ENCODE peak calls at places on chromosomes 4 and X, in nine cellular contexts. One of them, this sample, is unnamed.

GRCh38 chr4:124890522-124890921 is 178.0 kb upstream of the ANKRD50 start:
- DNase-seq in ovary: no peak
- DNase-seq in MM.1S: no peak
- DNase-seq in tibial artery: no peak
- DNase-seq in foreskin fibroblast: peak
- DNase-seq in AG09309: no peak
- DNase-seq in astrocyte of the spinal cord: no peak
- DNase-seq in lung: no peak
- DNase-seq in CD8-positive, alpha-beta T cell: no peak
- DNase-seq in this sample: no peak

GRCh38 chrX:40644175-40644574 is 3.2 kb downstream of the CXorf38 start:
- DNase-seq in ovary: no peak
- DNase-seq in MM.1S: no peak
- DNase-seq in tibial artery: no peak
- DNase-seq in foreskin fibroblast: peak
- DNase-seq in AG09309: no peak
- DNase-seq in astrocyte of the spinal cord: no peak
- DNase-seq in lung: no peak
- DNase-seq in CD8-positive, alpha-beta T cell: no peak
- DNase-seq in this sample: no peak

GRCh38 chr4:150476776-150477175 is 105.2 kb upstream of the MAB21L2 start:
- DNase-seq in ovary: no peak
- DNase-seq in MM.1S: no peak
- DNase-seq in tibial artery: no peak
- DNase-seq in foreskin fibroblast: no peak
- DNase-seq in AG09309: no peak
- DNase-seq in astrocyte of the spinal cord: no peak
- DNase-seq in lung: no peak
- DNase-seq in CD8-positive, alpha-beta T cell: no peak
- DNase-seq in this sample: no peak

GRCh38 chr4:26174033-26174432 is 146.8 kb upstream of the RBPJ start:
- DNase-seq in ovary: no peak
- DNase-seq in MM.1S: no peak
- DNase-seq in tibial artery: no peak
- DNase-seq in foreskin fibroblast: no peak
- DNase-seq in AG09309: no peak
- DNase-seq in astrocyte of the spinal cord: no peak
- DNase-seq in lung: no peak
- DNase-seq in CD8-positive, alpha-beta T cell: no peak
- DNase-seq in this sample: no peak

GRCh38 chrX:39133971-39134370 is 332.7 kb downstream of the MID1IP1 start:
- DNase-seq in ovary: no peak
- DNase-seq in MM.1S: peak
- DNase-seq in tibial artery: no peak
- DNase-seq in foreskin fibroblast: no peak
- DNase-seq in AG09309: no peak
- DNase-seq in astrocyte of the spinal cord: no peak
- DNase-seq in lung: no peak
- DNase-seq in CD8-positive, alpha-beta T cell: no peak
- DNase-seq in this sample: no peak

GRCh38 chr4:177064724-177065394 is 244.8 kb upstream of the NEIL3 start:
- DNase-seq in ovary: no peak
- DNase-seq in MM.1S: no peak
- DNase-seq in tibial artery: no peak
- DNase-seq in foreskin fibroblast: no peak
- DNase-seq in AG09309: no peak
- DNase-seq in astrocyte of the spinal cord: no peak
- DNase-seq in lung: no peak
- DNase-seq in CD8-positive, alpha-beta T cell: no peak
- DNase-seq in this sample: no peak

GRCh38 chrX:116239944-116240391 is 69.4 kb downstream of the AGTR2 start:
- DNase-seq in ovary: no peak
- DNase-seq in MM.1S: no peak
- DNase-seq in tibial artery: no peak
- DNase-seq in foreskin fibroblast: peak
- DNase-seq in AG09309: no peak
- DNase-seq in astrocyte of the spinal cord: peak
- DNase-seq in lung: no peak
- DNase-seq in CD8-positive, alpha-beta T cell: no peak
- DNase-seq in this sample: no peak

GRCh38 chr4:101067383-101067782 is 279.9 kb downstream of the PPP3CA start:
- DNase-seq in ovary: no peak
- DNase-seq in MM.1S: no peak
- DNase-seq in tibial artery: no peak
- DNase-seq in foreskin fibroblast: no peak
- DNase-seq in AG09309: no peak
- DNase-seq in astrocyte of the spinal cord: no peak
- DNase-seq in lung: no peak
- DNase-seq in CD8-positive, alpha-beta T cell: no peak
- DNase-seq in this sample: no peak

GRCh38 chr4:5034206-5034605 is 14.9 kb upstream of the CYTL1 start:
- DNase-seq in ovary: no peak
- DNase-seq in MM.1S: no peak
- DNase-seq in tibial artery: no peak
- DNase-seq in foreskin fibroblast: no peak
- DNase-seq in AG09309: no peak
- DNase-seq in astrocyte of the spinal cord: no peak
- DNase-seq in lung: no peak
- DNase-seq in CD8-positive, alpha-beta T cell: no peak
- DNase-seq in this sample: no peak

GRCh38 chrX:109448539-109448938 is 33.3 kb downstream of the GUCY2F start:
- DNase-seq in ovary: no peak
- DNase-seq in MM.1S: no peak
- DNase-seq in tibial artery: no peak
- DNase-seq in foreskin fibroblast: peak
- DNase-seq in AG09309: no peak
- DNase-seq in astrocyte of the spinal cord: no peak
- DNase-seq in lung: no peak
- DNase-seq in CD8-positive, alpha-beta T cell: no peak
- DNase-seq in this sample: no peak

GRCh38 chr4:878796-879729 is 53.1 kb downstream of the GAK start:
- DNase-seq in ovary: no peak
- DNase-seq in MM.1S: no peak
- DNase-seq in tibial artery: no peak
- DNase-seq in foreskin fibroblast: no peak
- DNase-seq in AG09309: no peak
- DNase-seq in astrocyte of the spinal cord: no peak
- DNase-seq in lung: no peak
- DNase-seq in CD8-positive, alpha-beta T cell: peak
- DNase-seq in this sample: no peak

GRCh38 chr4:27278615-27279014 is 418.0 kb downstream of the STIM2 start:
- DNase-seq in ovary: no peak
- DNase-seq in MM.1S: peak
- DNase-seq in tibial artery: no peak
- DNase-seq in foreskin fibroblast: peak
- DNase-seq in AG09309: peak
- DNase-seq in astrocyte of the spinal cord: peak
- DNase-seq in lung: no peak
- DNase-seq in CD8-positive, alpha-beta T cell: no peak
- DNase-seq in this sample: no peak

GRCh38 chr4:183157215-183157614 is 58.2 kb downstream of the WWC2 start:
- DNase-seq in ovary: no peak
- DNase-seq in MM.1S: no peak
- DNase-seq in tibial artery: no peak
- DNase-seq in foreskin fibroblast: no peak
- DNase-seq in AG09309: no peak
- DNase-seq in astrocyte of the spinal cord: no peak
- DNase-seq in lung: no peak
- DNase-seq in CD8-positive, alpha-beta T cell: no peak
- DNase-seq in this sample: no peak
- TF ChIP-seq CTCF in ovary: no peak
- TF ChIP-seq CTCF in MM.1S: no peak
- TF ChIP-seq CTCF in tibial artery: no peak
- TF ChIP-seq CTCF in foreskin fibroblast: no peak
- TF ChIP-seq CTCF in AG09309: no peak
- TF ChIP-seq CTCF in astrocyte of the spinal cord: peak
- TF ChIP-seq CTCF in lung: no peak
- TF ChIP-seq CTCF in CD8-positive, alpha-beta T cell: no peak
- TF ChIP-seq CTCF in this sample: no peak

GRCh38 chr4:107518076-107518475 is 202.0 kb downstream of the PAPSS1 start:
- DNase-seq in ovary: no peak
- DNase-seq in MM.1S: no peak
- DNase-seq in tibial artery: no peak
- DNase-seq in foreskin fibroblast: no peak
- DNase-seq in AG09309: no peak
- DNase-seq in astrocyte of the spinal cord: no peak
- DNase-seq in lung: no peak
- DNase-seq in CD8-positive, alpha-beta T cell: no peak
- DNase-seq in this sample: no peak

GRCh38 chr4:107520368-107520767 is 199.7 kb downstream of the PAPSS1 start:
- DNase-seq in ovary: no peak
- DNase-seq in MM.1S: no peak
- DNase-seq in tibial artery: no peak
- DNase-seq in foreskin fibroblast: no peak
- DNase-seq in AG09309: no peak
- DNase-seq in astrocyte of the spinal cord: no peak
- DNase-seq in lung: no peak
- DNase-seq in CD8-positive, alpha-beta T cell: no peak
- DNase-seq in this sample: no peak

GRCh38 chr4:107519057-107519456 is 201.0 kb downstream of the PAPSS1 start:
- DNase-seq in ovary: no peak
- DNase-seq in MM.1S: peak
- DNase-seq in tibial artery: no peak
- DNase-seq in foreskin fibroblast: peak
- DNase-seq in AG09309: no peak
- DNase-seq in astrocyte of the spinal cord: peak
- DNase-seq in lung: no peak
- DNase-seq in CD8-positive, alpha-beta T cell: no peak
- DNase-seq in this sample: no peak
- TF ChIP-seq CTCF in ovary: no peak
- TF ChIP-seq CTCF in MM.1S: peak
- TF ChIP-seq CTCF in tibial artery: peak
- TF ChIP-seq CTCF in foreskin fibroblast: peak
- TF ChIP-seq CTCF in AG09309: peak
- TF ChIP-seq CTCF in astrocyte of the spinal cord: peak
- TF ChIP-seq CTCF in lung: no peak
- TF ChIP-seq CTCF in CD8-positive, alpha-beta T cell: no peak
- TF ChIP-seq CTCF in this sample: peak

GRCh38 chr4:77625485-77625884 is 19.9 kb downstream of the CXCL13 start:
- DNase-seq in ovary: no peak
- DNase-seq in MM.1S: no peak
- DNase-seq in tibial artery: no peak
- DNase-seq in foreskin fibroblast: no peak
- DNase-seq in AG09309: no peak
- DNase-seq in astrocyte of the spinal cord: no peak
- DNase-seq in lung: no peak
- DNase-seq in CD8-positive, alpha-beta T cell: no peak
- DNase-seq in this sample: no peak
- TF ChIP-seq CTCF in ovary: no peak
- TF ChIP-seq CTCF in MM.1S: no peak
- TF ChIP-seq CTCF in tibial artery: no peak
- TF ChIP-seq CTCF in foreskin fibroblast: no peak
- TF ChIP-seq CTCF in AG09309: no peak
- TF ChIP-seq CTCF in astrocyte of the spinal cord: no peak
- TF ChIP-seq CTCF in lung: no peak
- TF ChIP-seq CTCF in CD8-positive, alpha-beta T cell: no peak
- TF ChIP-seq CTCF in this sample: no peak

GRCh38 chr4:38964942-38965775 is 67.0 kb downstream of the TMEM156 start:
- DNase-seq in ovary: no peak
- DNase-seq in MM.1S: no peak
- DNase-seq in tibial artery: no peak
- DNase-seq in foreskin fibroblast: no peak
- DNase-seq in AG09309: no peak
- DNase-seq in astrocyte of the spinal cord: no peak
- DNase-seq in lung: no peak
- DNase-seq in CD8-positive, alpha-beta T cell: no peak
- DNase-seq in this sample: no peak
- TF ChIP-seq CTCF in ovary: no peak
- TF ChIP-seq CTCF in MM.1S: no peak
- TF ChIP-seq CTCF in tibial artery: no peak
- TF ChIP-seq CTCF in foreskin fibroblast: no peak
- TF ChIP-seq CTCF in AG09309: no peak
- TF ChIP-seq CTCF in astrocyte of the spinal cord: no peak
- TF ChIP-seq CTCF in lung: no peak
- TF ChIP-seq CTCF in CD8-positive, alpha-beta T cell: no peak
- TF ChIP-seq CTCF in this sample: no peak

GRCh38 chr4:108637856-108638255 is 12.5 kb upstream of the OSTC start:
- DNase-seq in ovary: no peak
- DNase-seq in MM.1S: no peak
- DNase-seq in tibial artery: no peak
- DNase-seq in foreskin fibroblast: peak
- DNase-seq in AG09309: no peak
- DNase-seq in astrocyte of the spinal cord: no peak
- DNase-seq in lung: no peak
- DNase-seq in CD8-positive, alpha-beta T cell: no peak
- DNase-seq in this sample: no peak
- TF ChIP-seq CTCF in ovary: no peak
- TF ChIP-seq CTCF in MM.1S: no peak
- TF ChIP-seq CTCF in tibial artery: no peak
- TF ChIP-seq CTCF in foreskin fibroblast: peak
- TF ChIP-seq CTCF in AG09309: peak
- TF ChIP-seq CTCF in astrocyte of the spinal cord: peak
- TF ChIP-seq CTCF in lung: no peak
- TF ChIP-seq CTCF in CD8-positive, alpha-beta T cell: no peak
- TF ChIP-seq CTCF in this sample: no peak

DNA sequence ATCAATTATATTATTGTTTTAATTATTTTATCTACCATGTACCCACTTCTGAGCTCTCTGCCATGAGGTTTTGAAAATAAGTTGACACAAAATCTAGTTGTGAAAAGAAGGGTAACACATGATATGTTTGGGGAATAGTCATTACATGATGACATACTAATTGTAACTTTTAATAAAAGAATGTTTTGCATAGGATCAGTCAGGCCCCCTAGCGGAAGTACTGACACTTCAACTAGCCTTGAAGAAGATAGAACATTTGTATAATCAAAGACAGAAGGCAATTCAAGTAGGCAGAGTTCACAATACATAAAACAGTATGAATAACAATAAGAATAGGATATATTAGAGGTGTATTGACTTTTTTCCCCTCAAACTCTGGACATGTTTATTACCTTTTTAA is 1191.0 kb upstream of the AGA start:
- DNase-seq in ovary: no peak
- DNase-seq in MM.1S: no peak
- DNase-seq in tibial artery: no peak
- DNase-seq in foreskin fibroblast: no peak
- DNase-seq in AG09309: no peak
- DNase-seq in astrocyte of the spinal cord: no peak
- DNase-seq in lung: no peak
- DNase-seq in CD8-positive, alpha-beta T cell: no peak
- DNase-seq in this sample: no peak
- TF ChIP-seq CTCF in ovary: no peak
- TF ChIP-seq CTCF in MM.1S: no peak
- TF ChIP-seq CTCF in tibial artery: no peak
- TF ChIP-seq CTCF in foreskin fibroblast: no peak
- TF ChIP-seq CTCF in AG09309: no peak
- TF ChIP-seq CTCF in astrocyte of the spinal cord: no peak
- TF ChIP-seq CTCF in lung: no peak
- TF ChIP-seq CTCF in CD8-positive, alpha-beta T cell: no peak
- TF ChIP-seq CTCF in this sample: no peak

GRCh38 chrX:123450217-123450616 is 266.1 kb downstream of the GRIA3 start:
- DNase-seq in ovary: no peak
- DNase-seq in MM.1S: peak
- DNase-seq in tibial artery: no peak
- DNase-seq in foreskin fibroblast: peak
- DNase-seq in AG09309: no peak
- DNase-seq in astrocyte of the spinal cord: no peak
- DNase-seq in lung: no peak
- DNase-seq in CD8-positive, alpha-beta T cell: no peak
- DNase-seq in this sample: no peak
- TF ChIP-seq CTCF in ovary: no peak
- TF ChIP-seq CTCF in MM.1S: peak
- TF ChIP-seq CTCF in tibial artery: no peak
- TF ChIP-seq CTCF in foreskin fibroblast: peak
- TF ChIP-seq CTCF in AG09309: peak
- TF ChIP-seq CTCF in astrocyte of the spinal cord: peak
- TF ChIP-seq CTCF in lung: no peak
- TF ChIP-seq CTCF in CD8-positive, alpha-beta T cell: no peak
- TF ChIP-seq CTCF in this sample: peak